ENCODE peak calls at places on chromosome 1, in five cellular contexts. One of them, this sample, is unnamed.

GRCh38 chr1:18341291-18342058 is 139.3 kb upstream of the KLHDC7A start:
- DNase-seq in GM23338: no peak
- DNase-seq in SK-N-SH: no peak
- DNase-seq in neural progenitor cell: no peak
- DNase-seq in hepatocyte: no peak
- DNase-seq in this sample: no peak

GRCh38 chr1:42750041-42750440 is 10.0 kb upstream of the CLDN19 start:
- DNase-seq in hepatocyte: no peak
- DNase-seq in neural progenitor cell: no peak
- DNase-seq in GM23338: no peak
- DNase-seq in SK-N-SH: no peak
- DNase-seq in this sample: no peak

GRCh38 chr1:152049291-152050073 is 12.7 kb upstream of the S100A11 start:
- DNase-seq in neural progenitor cell: no peak
- DNase-seq in SK-N-SH: no peak
- DNase-seq in GM23338: no peak
- DNase-seq in hepatocyte: no peak
- DNase-seq in this sample: peak

GRCh38 chr1:85467036-85467435 is 2.1 kb upstream of the DDAH1 start:
- DNase-seq in GM23338: no peak
- DNase-seq in neural progenitor cell: no peak
- DNase-seq in hepatocyte: no peak
- DNase-seq in SK-N-SH: peak
- DNase-seq in this sample: no peak

GRCh38 chr1:164842891-164843290 is 283.9 kb downstream of the PBX1 start:
- DNase-seq in SK-N-SH: no peak
- DNase-seq in GM23338: no peak
- DNase-seq in hepatocyte: no peak
- DNase-seq in neural progenitor cell: no peak
- DNase-seq in this sample: no peak

GRCh38 chr1:232707142-232707541 is 77.2 kb upstream of the SIPA1L2 start:
- DNase-seq in neural progenitor cell: no peak
- DNase-seq in SK-N-SH: no peak
- DNase-seq in GM23338: no peak
- DNase-seq in hepatocyte: no peak
- DNase-seq in this sample: peak

GRCh38 chr1:244768186-244768585 is 67.3 kb upstream of the COX20 start:
- DNase-seq in hepatocyte: no peak
- DNase-seq in neural progenitor cell: no peak
- DNase-seq in SK-N-SH: no peak
- DNase-seq in GM23338: no peak
- DNase-seq in this sample: no peak

GRCh38 chr1:239098400-239099037 is 287.8 kb upstream of the CHRM3 start:
- DNase-seq in hepatocyte: no peak
- DNase-seq in SK-N-SH: no peak
- DNase-seq in neural progenitor cell: no peak
- DNase-seq in GM23338: no peak
- DNase-seq in this sample: peak

GRCh38 chr1:174075245-174075692 is 53.1 kb upstream of the RC3H1 start:
- DNase-seq in neural progenitor cell: no peak
- DNase-seq in hepatocyte: no peak
- DNase-seq in SK-N-SH: no peak
- DNase-seq in GM23338: no peak
- DNase-seq in this sample: no peak

GRCh38 chr1:67700220-67700619 is 15.2 kb downstream of the GADD45A start:
- DNase-seq in hepatocyte: no peak
- DNase-seq in GM23338: no peak
- DNase-seq in SK-N-SH: no peak
- DNase-seq in neural progenitor cell: no peak
- DNase-seq in this sample: peak

GRCh38 chr1:8283058-8283884 is 34.6 kb upstream of the SLC45A1 start:
- DNase-seq in GM23338: no peak
- DNase-seq in SK-N-SH: no peak
- DNase-seq in neural progenitor cell: no peak
- DNase-seq in hepatocyte: no peak
- DNase-seq in this sample: peak

GRCh38 chr1:43522776-43523480 is 7.8 kb upstream of the PTPRF start:
- DNase-seq in SK-N-SH: no peak
- DNase-seq in hepatocyte: peak
- DNase-seq in GM23338: no peak
- DNase-seq in neural progenitor cell: no peak
- DNase-seq in this sample: peak

GRCh38 chr1:203682401-203683383 is 56.1 kb downstream of the ATP2B4 start:
- DNase-seq in GM23338: peak
- DNase-seq in SK-N-SH: no peak
- DNase-seq in hepatocyte: no peak
- DNase-seq in neural progenitor cell: no peak
- DNase-seq in this sample: no peak

GRCh38 chr1:51558375-51558924 is 39.4 kb upstream of the EPS15 start:
- DNase-seq in SK-N-SH: no peak
- DNase-seq in GM23338: peak
- DNase-seq in neural progenitor cell: no peak
- DNase-seq in hepatocyte: no peak
- DNase-seq in this sample: peak

GRCh38 chr1:234724517-234725176 is 114.7 kb upstream of the IRF2BP2 start:
- DNase-seq in SK-N-SH: peak
- DNase-seq in GM23338: no peak
- DNase-seq in hepatocyte: no peak
- DNase-seq in neural progenitor cell: peak
- DNase-seq in this sample: no peak

GRCh38 chr1:66262233-66262632 is 271.7 kb upstream of the SGIP1 start:
- DNase-seq in GM23338: no peak
- DNase-seq in SK-N-SH: no peak
- DNase-seq in hepatocyte: peak
- DNase-seq in neural progenitor cell: no peak
- DNase-seq in this sample: peak

GRCh38 chr1:106571109-106571508 is 485.4 kb upstream of the PRMT6 start:
- DNase-seq in GM23338: peak
- DNase-seq in neural progenitor cell: no peak
- DNase-seq in SK-N-SH: no peak
- DNase-seq in hepatocyte: no peak
- DNase-seq in this sample: no peak

GRCh38 chr1:248858096-248858890 is 592 bp downstream of the ZNF692 start:
- DNase-seq in SK-N-SH: peak
- DNase-seq in neural progenitor cell: peak
- DNase-seq in hepatocyte: peak
- DNase-seq in GM23338: peak
- DNase-seq in this sample: peak

GRCh38 chr1:86866665-86867064 is 47.3 kb downstream of the SELENOF start:
- DNase-seq in GM23338: no peak
- DNase-seq in neural progenitor cell: no peak
- DNase-seq in SK-N-SH: no peak
- DNase-seq in hepatocyte: no peak
- DNase-seq in this sample: no peak

GRCh38 chr1:86865973-86866637 is 47.8 kb downstream of the SELENOF start:
- DNase-seq in neural progenitor cell: no peak
- DNase-seq in hepatocyte: no peak
- DNase-seq in GM23338: no peak
- DNase-seq in SK-N-SH: no peak
- DNase-seq in this sample: no peak

GRCh38 chr1:86871001-86871400 is 42.9 kb downstream of the SELENOF start:
- DNase-seq in SK-N-SH: no peak
- DNase-seq in neural progenitor cell: no peak
- DNase-seq in GM23338: no peak
- DNase-seq in hepatocyte: no peak
- DNase-seq in this sample: no peak

GRCh38 chr1:86872086-86872485 is 41.8 kb downstream of the SELENOF start:
- DNase-seq in hepatocyte: no peak
- DNase-seq in GM23338: no peak
- DNase-seq in neural progenitor cell: no peak
- DNase-seq in SK-N-SH: no peak
- DNase-seq in this sample: peak

DNA sequence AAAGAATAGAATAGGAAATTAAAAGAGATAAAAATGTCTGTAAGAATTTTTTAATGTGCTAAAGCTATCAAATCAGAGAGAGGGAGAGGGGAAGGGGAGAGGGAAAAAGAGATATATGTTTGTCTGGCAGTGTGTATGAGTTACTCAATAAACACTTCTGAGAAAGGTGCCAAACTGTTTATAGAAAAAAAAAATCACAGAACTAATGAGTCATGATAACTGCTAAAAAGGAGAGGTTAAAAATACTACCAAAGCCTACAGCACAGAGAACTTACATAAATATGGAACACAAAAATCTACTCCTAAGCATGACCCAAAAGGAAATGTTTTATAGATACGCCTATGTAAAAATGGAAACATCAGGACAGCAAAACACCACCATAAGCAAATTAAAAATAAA is 45.4 kb downstream of the SELENOF start:
- DNase-seq in SK-N-SH: no peak
- DNase-seq in GM23338: no peak
- DNase-seq in neural progenitor cell: no peak
- DNase-seq in hepatocyte: no peak
- DNase-seq in this sample: no peak
- TF ChIP-seq EZH2phosphoT487 in SK-N-SH: no peak
- TF ChIP-seq EZH2phosphoT487 in GM23338: no peak
- TF ChIP-seq EZH2phosphoT487 in neural progenitor cell: no peak
- TF ChIP-seq EZH2phosphoT487 in hepatocyte: no peak
- TF ChIP-seq EZH2phosphoT487 in this sample: no peak

GRCh38 chr1:204945565-204945977 is 74.9 kb downstream of the NFASC start:
- DNase-seq in hepatocyte: peak
- DNase-seq in SK-N-SH: peak
- DNase-seq in neural progenitor cell: no peak
- DNase-seq in GM23338: no peak
- DNase-seq in this sample: no peak

GRCh38 chr1:204943495-204943894 is 72.8 kb downstream of the NFASC start:
- DNase-seq in neural progenitor cell: no peak
- DNase-seq in hepatocyte: no peak
- DNase-seq in SK-N-SH: no peak
- DNase-seq in GM23338: no peak
- DNase-seq in this sample: no peak

GRCh38 chr1:204937901-204938300 is 67.2 kb downstream of the NFASC start:
- DNase-seq in SK-N-SH: no peak
- DNase-seq in hepatocyte: no peak
- DNase-seq in GM23338: no peak
- DNase-seq in neural progenitor cell: no peak
- DNase-seq in this sample: no peak

GRCh38 chr1:204940591-204940990 is 69.9 kb downstream of the NFASC start:
- DNase-seq in SK-N-SH: no peak
- DNase-seq in GM23338: no peak
- DNase-seq in neural progenitor cell: no peak
- DNase-seq in hepatocyte: no peak
- DNase-seq in this sample: no peak

DNA sequence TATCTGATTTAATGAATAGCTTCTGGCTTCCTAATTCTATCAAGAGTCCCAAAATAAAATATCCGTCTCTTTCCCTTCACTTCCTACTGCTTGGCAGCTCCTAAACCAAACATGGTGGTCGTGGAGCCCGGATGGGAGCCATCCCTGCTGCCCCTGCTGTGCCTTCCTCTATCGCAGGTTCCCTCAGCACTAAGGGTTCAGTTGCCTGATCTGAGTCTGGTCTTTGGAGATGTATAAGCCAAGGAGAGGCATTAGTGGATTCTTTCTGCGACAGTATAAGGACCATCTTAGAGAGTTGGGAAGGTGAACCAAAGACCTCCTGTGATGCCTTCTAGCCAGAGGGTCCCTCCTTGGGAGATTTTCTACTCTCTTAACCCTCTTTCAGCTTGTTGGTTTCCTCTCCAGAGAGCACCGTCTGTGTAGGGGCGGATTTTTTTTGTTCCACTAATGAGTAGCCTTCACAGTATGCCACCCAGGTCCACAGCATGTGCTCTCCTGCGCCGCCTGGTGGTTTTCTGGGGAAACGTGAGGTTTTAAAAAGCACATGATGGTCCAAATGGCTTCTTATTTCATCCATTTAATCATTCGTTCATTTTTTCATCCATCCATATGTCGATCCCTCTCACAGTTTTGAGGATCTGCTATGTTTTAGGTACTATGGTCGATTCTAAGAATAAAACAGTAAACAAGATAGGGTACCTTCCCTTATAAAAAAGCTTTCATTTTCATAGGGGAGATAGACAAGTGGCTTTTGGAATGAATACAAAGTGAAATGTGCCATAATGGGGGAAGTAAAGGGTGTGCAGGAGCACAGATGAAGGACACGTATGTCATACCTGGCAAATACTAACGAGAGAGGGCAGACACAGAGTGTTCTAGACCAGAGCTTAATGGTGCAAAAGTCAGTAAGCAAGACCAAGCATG is 71.0 kb downstream of the NFASC start:
- DNase-seq in GM23338: peak
- DNase-seq in SK-N-SH: peak
- DNase-seq in neural progenitor cell: peak
- DNase-seq in hepatocyte: peak
- DNase-seq in this sample: peak
- H2AFZ ChIP-seq in GM23338: no peak
- H2AFZ ChIP-seq in SK-N-SH: no peak
- H2AFZ ChIP-seq in neural progenitor cell: peak
- H2AFZ ChIP-seq in hepatocyte: no peak
- H2AFZ ChIP-seq in this sample: no peak

DNA sequence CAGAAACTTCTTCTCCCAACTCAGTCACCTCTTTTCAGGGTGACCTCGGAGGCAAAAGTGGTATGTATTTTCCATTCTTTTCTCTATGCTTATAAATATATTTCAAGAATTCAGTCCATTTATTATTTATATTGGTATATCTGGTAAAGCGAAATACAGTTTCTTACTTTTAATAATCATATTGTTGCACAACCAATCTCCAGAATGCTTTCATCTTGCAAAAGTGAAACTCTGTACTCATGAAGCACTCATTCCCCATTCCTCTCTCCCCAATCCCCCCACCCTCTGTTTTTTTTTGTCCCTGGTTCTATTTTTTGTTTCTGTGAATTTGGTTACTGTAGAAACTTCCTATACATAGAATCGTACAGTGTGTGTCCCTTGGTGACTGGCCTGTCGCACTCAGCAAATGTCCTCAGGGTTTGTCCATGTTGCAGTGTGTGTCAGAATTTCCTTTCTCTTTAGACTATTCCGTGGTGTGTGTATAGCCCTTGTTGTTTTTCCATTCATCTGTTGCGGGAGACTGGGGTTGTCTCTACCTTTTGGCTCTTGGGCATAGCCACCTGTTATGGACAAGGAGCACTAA is 7.9 kb upstream of the NLRP3 start:
- DNase-seq in neural progenitor cell: no peak
- DNase-seq in GM23338: no peak
- DNase-seq in hepatocyte: no peak
- DNase-seq in SK-N-SH: no peak
- DNase-seq in this sample: no peak
- TF ChIP-seq EZH2phosphoT487 in neural progenitor cell: no peak
- TF ChIP-seq EZH2phosphoT487 in GM23338: no peak
- TF ChIP-seq EZH2phosphoT487 in hepatocyte: no peak
- TF ChIP-seq EZH2phosphoT487 in SK-N-SH: no peak
- TF ChIP-seq EZH2phosphoT487 in this sample: no peak

GRCh38 chr1:184959626-184960025 is 14.7 kb downstream of the NIBAN1 start:
- DNase-seq in SK-N-SH: no peak
- DNase-seq in GM23338: no peak
- DNase-seq in neural progenitor cell: no peak
- DNase-seq in hepatocyte: no peak
- DNase-seq in this sample: no peak

GRCh38 chr1:184958554-184959353 is 15.6 kb downstream of the NIBAN1 start:
- DNase-seq in neural progenitor cell: no peak
- DNase-seq in SK-N-SH: no peak
- DNase-seq in hepatocyte: no peak
- DNase-seq in GM23338: no peak
- DNase-seq in this sample: no peak

GRCh38 chr1:184953600-184954219 is 20.6 kb downstream of the NIBAN1 start:
- DNase-seq in GM23338: no peak
- DNase-seq in neural progenitor cell: no peak
- DNase-seq in SK-N-SH: no peak
- DNase-seq in hepatocyte: no peak
- DNase-seq in this sample: peak

GRCh38 chr1:184950209-184950608 is 24.1 kb downstream of the NIBAN1 start:
- DNase-seq in SK-N-SH: no peak
- DNase-seq in neural progenitor cell: no peak
- DNase-seq in hepatocyte: no peak
- DNase-seq in GM23338: no peak
- DNase-seq in this sample: no peak

GRCh38 chr1:184954232-184954995 is 19.9 kb downstream of the NIBAN1 start:
- DNase-seq in SK-N-SH: peak
- DNase-seq in hepatocyte: peak
- DNase-seq in GM23338: no peak
- DNase-seq in neural progenitor cell: no peak
- DNase-seq in this sample: no peak
- H2AFZ ChIP-seq in SK-N-SH: no peak
- H2AFZ ChIP-seq in hepatocyte: no peak
- H2AFZ ChIP-seq in GM23338: no peak
- H2AFZ ChIP-seq in neural progenitor cell: no peak
- H2AFZ ChIP-seq in this sample: no peak

This sample was measured in PC-3.